ENCODE peak calls at places on chromosomes 12 and 14, in six cellular contexts. K is K562, A is GM23338, Q is GM12878, G is H1, E is HepG2. W is an unnamed sample.

GRCh38 chr14:75229923-75230792 is 48.5 kb upstream of the FOS start:
- DNase-seq in K (peak), A (peak), Q (peak), G (no peak), E (no peak), W (no peak)

GRCh38 chr14:104268725-104269436 is 130.5 kb downstream of the KIF26A start:
- DNase-seq in K (no peak), A (no peak), Q (no peak), G (peak), E (no peak), W (peak)

GRCh38 chr12:69115099-69115498 is 124.3 kb upstream of the CPSF6 start:
- DNase-seq in K (no peak), A (no peak), Q (no peak), G (no peak), E (no peak), W (no peak)

GRCh38 chr12:58608711-58609110 is 311.6 kb downstream of the LRIG3 start:
- DNase-seq in K (no peak), A (no peak), Q (no peak), G (no peak), E (no peak), W (no peak)

GRCh38 chr12:90301095-90301494 is 592.5 kb upstream of the ATP2B1 start:
- DNase-seq in K (no peak), A (no peak), Q (no peak), G (no peak), E (no peak), W (no peak)

GRCh38 chr12:69873429-69873828 is 48.4 kb downstream of the MYRFL start:
- DNase-seq in K (no peak), A (no peak), Q (no peak), G (no peak), E (no peak), W (no peak)

GRCh38 chr14:24198845-24199524 is 3.7 kb upstream of the TM9SF1 start:
- DNase-seq in K (no peak), A (no peak), Q (no peak), G (no peak), E (no peak), W (no peak)

GRCh38 chr14:71266994-71267636 is 359.9 kb downstream of the PCNX1 start:
- DNase-seq in K (no peak), A (no peak), Q (peak), G (no peak), E (no peak), W (no peak)

GRCh38 chr12:6641131-6641530 is 5.4 kb upstream of the LPAR5 start:
- DNase-seq in K (no peak), A (no peak), Q (no peak), G (no peak), E (no peak), W (no peak)

GRCh38 chr12:14892726-14893442 is 7.2 kb upstream of the MGP start:
- DNase-seq in K (no peak), A (no peak), Q (no peak), G (no peak), E (peak), W (no peak)

GRCh38 chr12:108047130-108047550 is 81.9 kb upstream of the WSCD2 start:
- DNase-seq in K (no peak), A (no peak), Q (no peak), G (no peak), E (no peak), W (no peak)

GRCh38 chr14:42222924-42223471 is 616.3 kb downstream of the LRFN5 start:
- DNase-seq in K (no peak), A (peak), Q (peak), G (no peak), E (no peak), W (no peak)

GRCh38 chr12:3034067-3034750 is 43.0 kb upstream of the TSPAN9 start:
- DNase-seq in K (peak), A (peak), Q (no peak), G (peak), E (peak), W (peak)

GRCh38 chr12:59808317-59808910 is 212.6 kb downstream of the SLC16A7 start:
- DNase-seq in K (peak), A (peak), Q (no peak), G (no peak), E (peak), W (no peak)

GRCh38 chr14:94145902-94146527 is 16.6 kb upstream of the IFI27L2 start:
- DNase-seq in K (no peak), A (no peak), Q (no peak), G (no peak), E (no peak), W (no peak)

GRCh38 chr14:65107200-65107599 is 4.9 kb upstream of the MAX start:
- DNase-seq in K (peak), A (no peak), Q (no peak), G (no peak), E (no peak), W (no peak)

GRCh38 chr14:19878029-19878642 is 3.2 kb downstream of the OR4K2 start:
- DNase-seq in K (peak), A (peak), Q (no peak), G (no peak), E (peak), W (no peak)

GRCh38 chr12:46941981-46942380 is 116.2 kb upstream of the SLC38A4 start:
- DNase-seq in K (no peak), A (no peak), Q (no peak), G (no peak), E (no peak), W (no peak)

GRCh38 chr12:1980282-1980681 is 24.0 kb downstream of the DCP1B start:
- DNase-seq in K (no peak), A (no peak), Q (no peak), G (no peak), E (no peak), W (no peak)

GRCh38 chr12:95674088-95674595 is 116.4 kb downstream of the NTN4 start:
- DNase-seq in K (no peak), A (no peak), Q (no peak), G (no peak), E (no peak), W (no peak)

GRCh38 chr14:104551851-104552737 is 27.5 kb upstream of the C14orf180 start:
- DNase-seq in K (no peak), A (no peak), Q (no peak), G (no peak), E (no peak), W (peak)

GRCh38 chr12:54725233-54725843 is 77.2 kb upstream of the DCD start:
- DNase-seq in K (no peak), A (peak), Q (no peak), G (no peak), E (peak), W (no peak)

GRCh38 chr12:54721312-54721711 is 73.1 kb upstream of the DCD start:
- DNase-seq in K (no peak), A (no peak), Q (no peak), G (no peak), E (no peak), W (no peak)

GRCh38 chr12:54723653-54724256 is 75.6 kb upstream of the DCD start:
- DNase-seq in K (peak), A (peak), Q (no peak), G (no peak), E (no peak), W (no peak)

GRCh38 chr12:54716284-54716683 is 68.1 kb upstream of the DCD start:
- DNase-seq in K (no peak), A (no peak), Q (no peak), G (no peak), E (no peak), W (no peak)

DNA sequence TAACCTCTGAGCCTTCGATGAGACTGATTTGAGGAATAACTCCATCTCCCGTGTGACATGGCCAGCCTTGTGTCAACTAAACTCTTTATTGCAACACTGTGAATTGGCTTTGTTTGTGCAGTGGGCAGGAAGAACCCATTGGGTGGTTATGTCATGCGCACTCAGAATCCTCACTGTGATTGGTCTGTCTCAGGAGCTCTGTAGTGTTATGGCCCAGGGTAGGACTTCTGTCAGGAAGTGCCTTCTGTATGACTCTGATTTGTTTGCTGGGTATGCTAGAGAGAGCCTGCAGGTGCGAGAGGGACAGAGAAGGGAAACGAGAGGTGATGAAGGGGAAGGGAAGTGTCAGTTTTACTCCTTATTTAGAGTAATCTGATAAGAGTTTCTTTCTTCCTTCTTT is 71.5 kb upstream of the DCD start:
- DNase-seq in K (no peak), A (no peak), Q (no peak), G (no peak), E (no peak), W (no peak)
- TF ChIP-seq CREB1 in K (no peak), A (no peak), Q (no peak), G (no peak), E (no peak), W (no peak)

GRCh38 chr12:143964-144649 is 69.8 kb downstream of the SLC6A12 start:
- DNase-seq in K (no peak), A (peak), Q (no peak), G (no peak), E (peak), W (no peak)
- TF ChIP-seq CREB1 in K (no peak), A (no peak), Q (no peak), G (no peak), E (no peak), W (no peak)

DNA sequence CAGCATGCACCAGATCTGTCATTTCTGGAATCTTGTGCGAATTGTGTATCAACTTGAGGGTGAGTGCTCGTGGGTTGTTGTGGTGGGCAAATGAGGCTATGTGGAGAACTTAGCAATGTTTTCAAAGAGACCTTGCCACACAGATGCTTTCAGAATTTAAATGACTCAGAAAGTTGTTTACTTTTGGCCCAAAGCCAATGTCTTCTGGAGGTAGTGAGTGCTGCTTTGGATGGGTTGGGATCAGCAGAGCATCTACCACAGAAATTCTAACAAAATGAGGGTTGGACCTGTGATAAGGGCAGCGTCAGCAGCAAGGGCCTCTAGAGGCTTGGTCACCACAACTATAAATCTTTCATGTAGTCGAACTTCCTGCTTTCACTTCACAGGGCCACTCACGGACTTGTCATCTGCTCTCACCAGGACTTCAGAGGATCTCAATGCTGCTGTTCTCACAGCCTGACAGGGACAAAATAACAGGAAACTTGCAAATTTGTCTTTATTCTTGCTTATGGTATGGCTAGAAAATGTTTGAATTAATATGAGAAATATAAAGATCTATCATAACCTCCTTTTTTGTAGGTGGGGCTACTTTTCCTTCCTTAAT is 111.4 kb downstream of the DACT1 start:
- DNase-seq in K (peak), A (no peak), Q (peak), G (no peak), E (peak), W (no peak)
- TF ChIP-seq CREB1 in K (peak), A (no peak), Q (no peak), G (no peak), E (no peak), W (no peak)

GRCh38 chr14:69612759-69613145 is 1.4 kb downstream of the SUSD6 start:
- DNase-seq in K (no peak), A (no peak), Q (no peak), G (no peak), E (no peak), W (no peak)
- TF ChIP-seq CREB1 in K (no peak), A (no peak), Q (no peak), G (no peak), E (no peak), W (no peak)

W was measured in WTC11.